ENCODE peak calls at places on chromosomes 1 and 21, in four cellular contexts. J is A549, K is HepG2, H is GM12878. X is an unnamed sample.

GRCh38 chr21:46159390-46159789 is 4.0 kb upstream of the FTCD start:
- DNase-seq in K (no peak), H (no peak), J (no peak), X (no peak)

GRCh38 chr1:150362721-150363425 is 1.1 kb upstream of the RPRD2 start:
- DNase-seq in H (no peak), J (no peak), K (no peak), X (no peak)

GRCh38 chr21:28018741-28019669 is 973.7 kb downstream of the LTN1 start:
- DNase-seq in H (no peak), K (no peak), J (no peak), X (no peak)

GRCh38 chr21:32249551-32250280 is 29.1 kb downstream of the MIS18A start:
- DNase-seq in J (no peak), H (no peak), K (no peak), X (no peak)

GRCh38 chr1:205301220-205301821 is 20.2 kb downstream of the NUAK2 start:
- DNase-seq in K (peak), H (no peak), J (no peak), X (no peak)

GRCh38 chr1:6491480-6491962 is at the start of gene PLEKHG5:
- DNase-seq in H (no peak), K (peak), J (no peak), X (no peak)

GRCh38 chr1:149879556-149879955 is 19.8 kb upstream of the BOLA1 start:
- DNase-seq in K (no peak), J (no peak), H (no peak), X (no peak)

GRCh38 chr1:154517661-154518060 is 15.4 kb upstream of the SHE start:
- DNase-seq in H (no peak), J (no peak), K (no peak), X (no peak)

GRCh38 chr21:29775462-29775861 is 164.3 kb downstream of the GRIK1 start:
- DNase-seq in H (no peak), J (no peak), K (no peak), X (no peak)

GRCh38 chr1:205775717-205776056 is 405 bp upstream of the RAB29 start:
- DNase-seq in J (no peak), H (no peak), K (no peak), X (peak)

GRCh38 chr21:36891123-36891522 is 75.3 kb downstream of the HLCS start:
- DNase-seq in J (no peak), K (no peak), H (no peak), X (no peak)

GRCh38 chr1:90550616-90551406 is 166.3 kb downstream of the BARHL2 start:
- DNase-seq in H (no peak), K (no peak), J (no peak), X (no peak)

GRCh38 chr1:116934586-116935207 is 25.0 kb downstream of the PTGFRN start:
- DNase-seq in K (peak), J (no peak), H (no peak), X (peak)

GRCh38 chr1:217369996-217370551 is 260.8 kb downstream of the GPATCH2 start:
- DNase-seq in J (no peak), K (no peak), H (no peak), X (no peak)

DNA sequence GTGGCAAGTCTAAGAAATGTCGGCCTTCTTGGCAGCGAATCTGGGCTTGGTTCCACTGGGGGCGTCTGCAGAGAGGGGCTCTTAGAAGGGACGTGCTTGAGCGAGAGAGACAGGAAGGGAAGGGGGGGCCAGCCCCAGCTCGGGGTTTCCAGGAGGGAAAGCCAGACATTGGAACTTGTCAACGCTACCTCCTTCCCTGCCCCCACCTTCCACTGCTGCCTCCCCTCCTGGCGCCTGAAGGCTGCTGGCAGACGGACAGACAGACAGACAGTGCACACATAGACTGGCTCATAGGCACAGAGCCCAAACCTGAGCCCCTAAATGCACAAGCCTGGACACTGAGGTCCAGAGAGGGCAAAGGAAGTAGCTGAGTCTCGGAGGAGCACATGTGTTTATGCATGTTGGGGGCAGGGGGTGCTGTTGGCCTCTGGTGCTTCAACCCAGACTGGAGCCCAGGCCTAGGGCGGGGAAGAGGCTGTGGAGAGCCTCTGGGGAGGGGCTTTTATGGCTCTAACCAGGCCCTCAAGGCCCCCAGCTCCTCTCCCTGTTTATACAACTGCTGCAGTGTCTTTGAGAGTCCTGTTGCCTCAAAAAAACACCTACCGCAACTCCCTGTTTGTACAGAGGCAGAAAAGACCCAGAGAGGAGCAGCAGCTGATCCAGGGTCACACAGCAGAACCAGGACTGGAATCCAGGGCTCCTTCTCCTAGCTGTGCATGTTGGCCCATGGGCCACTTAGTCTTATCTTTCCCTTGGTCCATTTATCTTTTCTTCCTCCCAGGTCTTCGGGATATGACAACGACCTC is 33.1 kb upstream of the WASF2 start:
- DNase-seq in J (no peak), K (peak), H (no peak), X (peak)
- TF ChIP-seq POLR2AphosphoS2 in J (no peak), K (no peak), H (no peak), X (no peak)

DNA sequence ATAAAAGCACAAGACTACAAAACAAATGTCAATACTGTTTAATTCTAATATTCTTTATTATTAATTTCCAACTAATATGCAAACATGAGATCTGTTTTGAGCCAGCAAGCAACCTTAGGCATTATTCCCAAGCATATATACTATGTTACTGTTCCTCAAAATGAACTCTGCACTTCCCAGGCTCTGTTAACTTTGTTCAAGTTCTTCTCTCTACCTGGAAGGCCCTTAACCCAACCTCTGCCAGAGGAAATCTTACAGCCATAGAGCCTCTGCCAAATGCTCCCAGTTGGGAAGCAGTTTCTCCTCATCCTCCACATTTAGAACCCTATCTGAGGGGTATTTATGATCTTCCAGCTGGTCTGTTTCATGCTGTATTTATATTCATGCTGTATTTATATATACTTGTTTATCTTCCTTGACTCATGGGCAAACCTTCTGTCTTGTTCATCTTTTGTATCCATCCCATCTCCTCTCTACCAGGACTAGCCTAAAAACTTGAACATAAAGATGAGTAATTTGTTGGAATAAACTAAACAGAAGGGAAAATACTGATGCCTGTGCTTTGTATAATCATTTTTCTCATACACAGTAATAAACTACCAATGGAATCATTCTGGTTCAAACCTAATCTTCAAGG is 5.3 kb downstream of the IVNS1ABP start:
- DNase-seq in J (no peak), K (peak), H (no peak), X (no peak)
- H3K4me3 ChIP-seq in J (no peak), K (no peak), H (no peak), X (no peak)

DNA sequence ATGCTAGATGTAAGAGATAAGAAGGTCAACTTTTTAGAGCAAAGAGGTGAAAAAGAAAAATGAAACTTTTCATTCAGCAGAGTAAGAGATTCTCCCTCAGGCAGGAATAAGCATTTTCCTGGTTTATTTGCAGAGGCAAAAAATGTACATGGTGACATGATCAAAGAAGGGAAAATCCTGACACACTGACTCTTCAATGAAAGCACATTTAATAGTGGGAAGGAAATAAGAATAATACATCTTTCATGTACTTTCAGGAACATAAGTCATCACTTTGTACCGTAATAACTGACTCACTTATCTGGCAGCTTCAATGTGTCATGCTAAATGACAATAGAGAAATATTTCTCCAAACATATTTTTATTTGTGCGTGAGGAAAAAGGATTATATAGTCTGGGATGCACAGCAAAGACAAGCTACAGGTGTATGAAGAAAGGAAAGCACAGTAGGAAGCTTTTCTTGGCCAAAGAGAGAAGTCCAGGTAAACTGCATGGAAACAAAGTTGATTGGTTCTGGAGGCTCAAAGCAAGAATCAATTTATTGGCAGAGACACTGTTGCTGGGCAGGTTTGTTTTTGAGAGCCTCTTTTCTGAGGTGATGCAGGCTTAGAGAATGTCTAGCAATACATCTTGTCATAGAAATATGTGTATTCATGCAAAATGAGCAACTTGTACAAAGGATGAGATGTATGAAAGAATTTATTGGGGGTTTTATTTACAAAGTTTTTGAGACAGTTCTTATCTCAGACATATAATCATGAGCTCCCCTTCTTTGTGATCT is 1409.0 kb downstream of the PLA2G4A start:
- DNase-seq in H (no peak), J (peak), K (no peak), X (no peak)
- TF ChIP-seq POLR2AphosphoS2 in H (no peak), J (no peak), K (no peak), X (no peak)

DNA sequence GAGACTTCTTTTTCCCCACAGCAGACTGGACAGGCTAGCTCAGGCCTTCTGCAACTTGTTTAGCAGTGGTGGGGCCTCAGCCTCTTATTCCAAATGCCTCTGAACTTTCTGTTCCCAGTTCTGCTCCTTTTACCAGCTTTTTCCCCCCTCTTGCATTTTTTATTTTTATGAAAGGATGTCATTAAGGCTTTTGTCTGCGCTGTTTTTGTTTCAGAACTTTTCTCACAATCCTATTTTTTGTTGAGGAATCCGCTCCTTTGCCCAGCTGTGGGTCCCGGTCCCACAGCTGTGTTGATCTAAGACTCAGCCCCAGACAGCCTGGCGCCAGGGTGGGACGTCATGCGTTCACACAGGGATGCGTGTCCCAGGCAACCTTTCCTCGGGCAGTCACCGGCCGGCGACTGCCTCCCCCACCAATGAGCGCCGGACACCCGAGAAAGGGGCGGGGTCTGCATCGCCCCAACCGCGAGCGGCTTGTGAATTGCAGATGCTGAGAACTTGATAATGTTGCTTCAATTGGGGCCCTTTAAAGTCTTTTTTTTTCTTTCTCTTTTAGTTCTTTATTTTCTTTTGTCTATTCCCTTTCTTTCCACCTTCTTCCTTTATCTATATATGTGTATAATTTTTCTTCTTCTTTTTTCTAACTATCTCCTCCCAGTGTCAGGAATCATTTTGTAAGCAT is 3.0 kb upstream of the ID3 start:
- DNase-seq in K (peak), H (no peak), J (peak), X (peak)
- H3K4me3 ChIP-seq in K (peak), H (peak), J (no peak), X (no peak)

GRCh38 chr1:110069302-110070281 is 880 bp downstream of the ALX3 start:
- DNase-seq in J (no peak), K (no peak), H (no peak), X (no peak)
- TF ChIP-seq POLR2AphosphoS2 in J (no peak), K (no peak), H (no peak), X (no peak)

GRCh38 chr1:59393211-59394180 is 96.6 kb downstream of the FGGY start:
- DNase-seq in H (no peak), J (no peak), K (peak), X (peak)
- H3K4me3 ChIP-seq in H (no peak), J (no peak), K (no peak), X (no peak)

GRCh38 chr1:44776749-44777068 is 1.4 kb downstream of the RPS8 start:
- DNase-seq in H (no peak), K (no peak), J (no peak), X (no peak)

GRCh38 chr1:44775930-44776748 is 799 bp downstream of the RPS8 start:
- DNase-seq in K (no peak), J (no peak), H (no peak), X (no peak)

GRCh38 chr1:44778705-44779576 is 3.6 kb downstream of the RPS8 start:
- DNase-seq in H (no peak), J (no peak), K (no peak), X (no peak)

GRCh38 chr1:44777547-44777946 is 2.2 kb downstream of the RPS8 start:
- DNase-seq in H (no peak), J (no peak), K (no peak), X (no peak)

DNA sequence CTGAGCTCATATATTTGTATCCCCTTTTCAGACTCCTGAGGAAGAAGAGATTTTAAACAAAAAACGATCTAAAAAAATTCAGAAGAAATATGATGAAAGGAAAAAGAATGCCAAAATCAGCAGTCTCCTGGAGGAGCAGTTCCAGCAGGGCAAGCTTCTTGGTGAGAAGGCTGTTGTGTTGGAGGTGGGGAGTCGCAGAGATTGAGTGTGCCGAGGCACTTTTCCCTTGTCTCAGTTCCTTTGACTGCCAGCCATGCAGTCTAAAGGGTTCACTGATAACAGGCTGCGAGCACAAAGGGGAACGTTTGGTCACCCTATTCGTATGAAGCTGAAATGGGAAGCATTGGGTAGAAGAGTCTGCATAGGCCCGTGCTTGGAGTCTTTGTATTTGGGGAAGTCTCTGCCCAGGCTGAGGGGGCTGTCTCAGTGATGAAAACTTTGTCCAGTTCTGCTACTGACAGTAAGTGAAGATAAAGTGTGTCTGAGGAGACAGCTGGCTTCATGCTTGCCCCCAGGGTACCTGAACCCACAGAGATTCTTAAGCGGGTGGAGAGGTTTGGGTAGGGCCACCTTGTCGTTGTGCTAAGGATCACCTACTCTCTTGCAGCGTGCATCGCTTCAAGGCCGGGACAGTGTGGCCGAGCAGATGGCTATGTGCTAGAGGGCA is 2.8 kb downstream of the RPS8 start:
- DNase-seq in H (no peak), K (no peak), J (no peak), X (no peak)
- TF ChIP-seq POLR2AphosphoS2 in H (no peak), K (no peak), J (no peak), X (no peak)

GRCh38 chr1:76868916-76869315 is 1.6 kb downstream of the ST6GALNAC5 start:
- DNase-seq in H (no peak), K (no peak), J (no peak), X (no peak)
- H3K4me3 ChIP-seq in H (no peak), K (no peak), J (peak), X (no peak)

GRCh38 chr1:228182296-228183030 is 16.9 kb downstream of the IBA57 start:
- DNase-seq in J (no peak), K (no peak), H (no peak), X (no peak)

GRCh38 chr1:228178737-228179720 is 13.4 kb downstream of the IBA57 start:
- DNase-seq in J (no peak), K (no peak), H (no peak), X (peak)

GRCh38 chr1:228181635-228182034 is 16.0 kb downstream of the IBA57 start:
- DNase-seq in H (no peak), K (no peak), J (no peak), X (no peak)

GRCh38 chr1:228181105-228181504 is 15.5 kb downstream of the IBA57 start:
- DNase-seq in H (no peak), J (no peak), K (no peak), X (no peak)

GRCh38 chr1:228180271-228180987 is 14.8 kb downstream of the IBA57 start:
- DNase-seq in H (no peak), J (no peak), K (peak), X (no peak)
- TF ChIP-seq POLR2AphosphoS2 in H (no peak), J (no peak), K (no peak), X (no peak)

DNA sequence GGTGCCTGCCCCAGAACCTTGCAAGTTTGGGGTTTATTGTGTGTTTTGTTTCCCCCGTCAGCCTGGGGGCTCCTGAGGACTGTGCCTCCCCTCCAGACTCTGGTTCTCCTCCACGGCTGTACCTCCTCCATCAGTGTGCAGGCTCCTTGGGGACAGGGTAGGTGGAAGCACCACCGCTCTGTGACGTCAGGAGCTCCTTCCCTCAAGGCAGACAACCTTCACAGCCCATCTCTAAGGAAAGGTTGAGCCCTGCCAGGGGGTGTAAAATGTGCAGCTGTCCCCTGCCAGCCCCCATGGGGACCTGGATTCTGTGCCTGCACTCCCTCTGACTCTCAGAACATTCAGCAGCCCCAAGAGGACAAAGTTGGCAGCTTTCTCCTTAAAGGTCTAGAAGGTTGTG is 465 bp upstream of the HSPB7 start:
- DNase-seq in H (no peak), K (no peak), J (no peak), X (no peak)
- H3K4me3 ChIP-seq in H (no peak), K (no peak), J (no peak), X (no peak)

X was measured in K562.